ENCODE peak calls at places on chromosomes 4 and X, in ten cellular contexts. H is OCI-LY7; R is HEK293T; V is GM12864; K is stimulated activated CD4-positive, alpha-beta T cell treated with anti-CD3 and anti-CD28 coated beads, TNF-alpha, amount 100 ng/mL, for 48 hours; U is BJ; B is Daoy; F is NCI-H2029; J is HAP-1; G is amygdala. C is an unnamed sample.

GRCh38 chrX:104343408-104344129 is 88.8 kb upstream of the ESX1 start:
- DNase-seq in U (peak; percentile 47), H (peak; percentile 46), F (peak; percentile 47), V (no peak), G (peak; percentile 28), K (peak; percentile 10), R (peak; percentile 79), J (peak; percentile 77), B (peak; percentile 54), C (peak; percentile 89)

GRCh38 chr4:164648151-164648848 is 105.6 kb upstream of the SMIM31 start:
- DNase-seq in B (peak; percentile 60), J (no peak), G (no peak), F (no peak), K (no peak), U (no peak), V (no peak), R (no peak), H (no peak), C (peak; percentile 18)

GRCh38 chr4:147303506-147303905 is 177.4 kb upstream of the EDNRA start:
- DNase-seq in B (no peak), V (no peak), G (no peak), H (no peak), K (no peak), R (no peak), U (no peak), F (no peak), J (no peak), C (no peak)

GRCh38 chrX:56797966-56798711 is 69.1 kb downstream of the NBDY start:
- DNase-seq in F (peak; percentile 22), K (no peak), U (no peak), B (no peak), G (no peak), V (no peak), H (no peak), J (no peak), R (no peak), C (no peak)

GRCh38 chr4:101356928-101357327 is 9.6 kb upstream of the PPP3CA start:
- DNase-seq in K (no peak), U (peak; percentile 75), B (peak; percentile 73), F (no peak), J (no peak), H (no peak), G (no peak), V (no peak), R (no peak), C (peak; percentile 89)

GRCh38 chr4:84967292-84967651 is 782 bp upstream of the WDFY3 start:
- DNase-seq in J (no peak), F (no peak), G (no peak), B (peak; percentile 1), H (no peak), U (no peak), V (no peak), R (no peak), K (no peak), C (peak; percentile 46)

GRCh38 chr4:11720292-11720691 is 291.6 kb upstream of the HS3ST1 start:
- DNase-seq in B (no peak), H (no peak), U (no peak), R (peak; percentile 10), G (no peak), F (peak; percentile 31), K (no peak), V (no peak), J (no peak), C (peak; percentile 1)

GRCh38 chr4:183158062-183158461 is 59.0 kb downstream of the WWC2 start:
- DNase-seq in J (no peak), R (no peak), B (no peak), K (no peak), F (no peak), G (no peak), U (no peak), H (no peak), V (no peak), C (peak; percentile 19)

GRCh38 chrX:137354851-137355250 is 211.1 kb upstream of the ZIC3 start:
- DNase-seq in U (no peak), V (no peak), J (no peak), G (no peak), B (no peak), K (no peak), R (no peak), F (peak; percentile 5), H (no peak), C (no peak)

GRCh38 chr4:85409251-85409650 is 65.7 kb upstream of the ARHGAP24 start:
- DNase-seq in J (no peak), F (no peak), B (no peak), G (no peak), U (no peak), V (no peak), K (no peak), R (no peak), H (no peak), C (peak; percentile 19)

GRCh38 chr4:42637861-42638260 is 19.0 kb downstream of the ATP8A1 start:
- DNase-seq in J (no peak), R (no peak), V (no peak), B (no peak), F (no peak), G (no peak), U (no peak), H (no peak), K (no peak), C (no peak)

GRCh38 chrX:109519001-109519400 is 17.6 kb upstream of the NXT2 start:
- DNase-seq in J (peak; percentile 94), B (no peak), K (no peak), U (no peak), H (no peak), R (no peak), V (no peak), G (no peak), F (no peak), C (no peak)

GRCh38 chrX:107935200-107935599 is 47.0 kb downstream of the TEX13B start:
- DNase-seq in K (no peak), V (no peak), H (no peak), U (no peak), R (no peak), J (no peak), F (no peak), G (no peak), B (peak; percentile 66), C (peak; percentile 10)

GRCh38 chr4:123580981-123581664 is 184.5 kb downstream of the SPRY1 start:
- DNase-seq in B (no peak), H (peak; percentile 7), U (no peak), R (peak; percentile 22), V (no peak), K (no peak), F (no peak), J (no peak), G (no peak), C (no peak)

GRCh38 chr4:88526221-88526815 is 2.7 kb upstream of the PYURF start:
- DNase-seq in V (no peak), B (no peak), F (no peak), U (no peak), R (no peak), J (peak; percentile 47), K (no peak), G (no peak), H (peak; percentile 33), C (peak; percentile 48)

GRCh38 chr4:98284640-98285046 is 23.5 kb downstream of the RAP1GDS1 start:
- DNase-seq in J (no peak), K (no peak), G (no peak), V (no peak), U (no peak), H (no peak), B (no peak), R (peak; percentile 23), F (peak; percentile 21), C (peak; percentile 68)

GRCh38 chr4:168604496-168605373 is 107.9 kb downstream of the PALLD start:
- DNase-seq in R (peak; percentile 32), H (no peak), J (peak; percentile 94), F (no peak), B (peak; percentile 82), G (peak; percentile 18), V (no peak), K (no peak), U (no peak), C (peak; percentile 87)

GRCh38 chrX:24659646-24660045 is 12.5 kb upstream of the PCYT1B start:
- DNase-seq in V (no peak), J (no peak), U (no peak), H (no peak), F (no peak), K (no peak), G (no peak), B (no peak), R (no peak), C (no peak)

GRCh38 chr4:8314691-8315255 is 45.2 kb downstream of the HTRA3 start:
- DNase-seq in K (no peak), V (no peak), F (no peak), R (no peak), U (no peak), G (no peak), B (no peak), J (no peak), H (no peak), C (no peak)

GRCh38 chrX:55451626-55451989 is 319 bp upstream of the MAGEH1 start:
- DNase-seq in K (no peak), R (no peak), B (no peak), J (no peak), G (no peak), H (peak; percentile 1), U (no peak), F (no peak), V (no peak), C (no peak)

GRCh38 chrX:100645106-100645505 is 1.1 kb downstream of the SRPX2 start:
- DNase-seq in K (no peak), B (peak; percentile 28), V (no peak), J (no peak), F (no peak), G (no peak), R (no peak), H (no peak), U (no peak), C (peak; percentile 43)

GRCh38 chr4:31390849-31391248 is 670.7 kb downstream of the PCDH7 start:
- DNase-seq in V (no peak), G (no peak), R (no peak), U (no peak), B (no peak), F (no peak), K (no peak), J (no peak), H (no peak), C (no peak)

GRCh38 chr4:153764611-153765368 is 5.0 kb upstream of the RNF175 start:
- DNase-seq in H (no peak), F (no peak), G (no peak), V (no peak), B (no peak), J (peak; percentile 61), K (no peak), U (peak; percentile 17), R (no peak), C (no peak)

GRCh38 chr4:130077275-130077674 is 981.3 kb downstream of the C4orf33 start:
- DNase-seq in B (no peak), G (no peak), K (no peak), F (no peak), R (no peak), V (no peak), U (peak; percentile 50), J (no peak), H (no peak), C (peak; percentile 84)

GRCh38 chr4:1290165-1290977 is 680 bp downstream of the MAEA start:
- DNase-seq in G (no peak), J (no peak), R (peak; percentile 43), H (peak; percentile 54), B (no peak), U (no peak), F (no peak), K (no peak), V (no peak), C (peak; percentile 51)

GRCh38 chr4:88841635-88842034 is 144.0 kb upstream of the NAP1L5 start:
- DNase-seq in V (no peak), H (no peak), B (no peak), U (no peak), R (no peak), F (no peak), K (no peak), J (no peak), G (no peak), C (no peak)

GRCh38 chrX:13463608-13464007 is 105.8 kb upstream of the EGFL6 start:
- DNase-seq in H (peak; percentile 68), B (peak; percentile 81), J (no peak), G (no peak), R (no peak), F (peak; percentile 75), U (peak; percentile 66), K (no peak), V (no peak), C (peak; percentile 87)

GRCh38 chrX:13428055-13428786 is 108.4 kb upstream of the ATXN3L start:
- DNase-seq in K (no peak), H (no peak), R (no peak), V (no peak), J (peak; percentile 68), G (no peak), U (no peak), B (peak; percentile 82), F (no peak), C (peak; percentile 82)